ENCODE peak calls at places on chromosome 21, in ten cellular contexts. Z is lower lobe of right lung; Y is HAP-1; T is ascending aorta; P is brain microvascular endothelial cell; X is T follicular helper cell; F is activated T-helper 2 cell treated with anti-CD3 and anti-CD28 coated beads, Interferon-gamma antibody, Interleukin-2, Interleukin-4, amounts not matched to agents 10 μg/mL and 5 μg/mL and 100 μg/mL, durations not matched to agents 14 hours and 24 hours and 36 hours; N is body of pancreas; L is dorsolateral prefrontal cortex; W is NCI-H1092 treated with DMSO at 0.1 percent for 48 hours. R is an unnamed sample.

GRCh38 chr21:26842300-26842699 is 2.9 kb downstream of the ADAMTS1 start:
- DNase-seq in N (no peak), P (peak), Y (no peak), F (no peak), W (no peak), L (no peak), T (no peak), Z (no peak), X (no peak), R (peak)

GRCh38 chr21:35095859-35096291 is 46.8 kb upstream of the RUNX1 start:
- DNase-seq in L (no peak), Y (no peak), F (no peak), Z (no peak), W (no peak), N (no peak), T (no peak), X (no peak), P (no peak), R (no peak)

GRCh38 chr21:39006653-39007417 is 176.4 kb downstream of the PSMG1 start:
- DNase-seq in N (no peak), Z (peak), Y (no peak), P (no peak), W (no peak), X (no peak), F (no peak), L (no peak), T (peak), R (no peak)

GRCh38 chr21:44461438-44462089 is 6.3 kb downstream of the LRRC3 start:
- DNase-seq in F (no peak), T (no peak), Z (no peak), P (no peak), Y (no peak), L (no peak), N (no peak), X (no peak), W (no peak), R (no peak)

GRCh38 chr21:34962136-34962535 is 87.0 kb downstream of the RUNX1 start:
- DNase-seq in W (no peak), N (no peak), L (no peak), Z (no peak), P (no peak), Y (no peak), F (no peak), T (no peak), X (no peak), R (no peak)

GRCh38 chr21:16571594-16571993 is 841.8 kb downstream of the USP25 start:
- DNase-seq in N (no peak), P (no peak), Z (no peak), L (no peak), T (no peak), X (no peak), W (no peak), F (no peak), Y (no peak), R (no peak)

GRCh38 chr21:32233055-32233546 is 45.7 kb downstream of the MIS18A start:
- DNase-seq in Y (peak), P (no peak), F (no peak), X (no peak), L (no peak), T (no peak), W (no peak), N (no peak), Z (no peak), R (no peak)

GRCh38 chr21:28633803-28634572 is 358.7 kb downstream of the LTN1 start:
- DNase-seq in P (peak), N (no peak), Y (no peak), L (no peak), X (no peak), T (peak), Z (no peak), F (no peak), W (no peak), R (no peak)